ENCODE peak calls at places on chromosomes 13 and 19, in four cellular contexts. One of them, this sample, is unnamed.

GRCh38 chr13:37942929-37943328 is 73.4 kb upstream of the TRPC4 start:
- DNase-seq in left ventricle myocardium inferior: no peak
- DNase-seq in NCI-H446: no peak
- DNase-seq in CD8-positive, alpha-beta T cell: no peak
- DNase-seq in this sample: no peak

GRCh38 chr19:46515879-46516350 is 20.2 kb upstream of the PNMA8B start:
- DNase-seq in left ventricle myocardium inferior: no peak
- DNase-seq in NCI-H446: no peak
- DNase-seq in CD8-positive, alpha-beta T cell: peak; percentile 24
- DNase-seq in this sample: no peak

GRCh38 chr13:112877066-112877465 is 91.9 kb upstream of the MCF2L start:
- DNase-seq in CD8-positive, alpha-beta T cell: no peak
- DNase-seq in NCI-H446: no peak
- DNase-seq in left ventricle myocardium inferior: peak; percentile 7
- DNase-seq in this sample: no peak

GRCh38 chr13:51729853-51730553 is 74.0 kb downstream of the DHRS12 start:
- DNase-seq in left ventricle myocardium inferior: no peak
- DNase-seq in NCI-H446: no peak
- DNase-seq in CD8-positive, alpha-beta T cell: no peak
- DNase-seq in this sample: no peak

GRCh38 chr19:13137290-13137794 is 12.8 kb downstream of the STX10 start:
- DNase-seq in CD8-positive, alpha-beta T cell: no peak
- DNase-seq in NCI-H446: no peak
- DNase-seq in left ventricle myocardium inferior: no peak
- DNase-seq in this sample: no peak

GRCh38 chr19:21133633-21134032 is 8.2 kb upstream of the ZNF431 start:
- DNase-seq in CD8-positive, alpha-beta T cell: no peak
- DNase-seq in NCI-H446: no peak
- DNase-seq in left ventricle myocardium inferior: no peak
- DNase-seq in this sample: no peak

GRCh38 chr19:1266116-1266817 is 2.9 kb upstream of the CIRBP start:
- DNase-seq in left ventricle myocardium inferior: peak; percentile 90
- DNase-seq in NCI-H446: peak; percentile 39
- DNase-seq in CD8-positive, alpha-beta T cell: peak; percentile 78
- DNase-seq in this sample: peak; percentile 87

GRCh38 chr19:19372656-19373416 is 32.6 kb upstream of the GATAD2A start:
- DNase-seq in left ventricle myocardium inferior: peak; percentile 66
- DNase-seq in CD8-positive, alpha-beta T cell: no peak
- DNase-seq in NCI-H446: no peak
- DNase-seq in this sample: peak; percentile 32

GRCh38 chr13:39186205-39186880 is 148.1 kb downstream of the NHLRC3 start:
- DNase-seq in NCI-H446: no peak
- DNase-seq in CD8-positive, alpha-beta T cell: no peak
- DNase-seq in left ventricle myocardium inferior: no peak
- DNase-seq in this sample: no peak

This sample was measured in naive B cell.